ENCODE peak calls at places on chromosomes 13 and 19, in ten cellular contexts. I, F, H, W, S, J, C, V, R and Y are unnamed samples.

GRCh38 chr19:51727349-51727880 is 3.6 kb upstream of the HAS1 start:
- DNase-seq in I (no peak), F (no peak), H (no peak), W (no peak), S (no peak), J (no peak), C (no peak), V (no peak), R (no peak), Y (no peak)

GRCh38 chr13:111216166-111216960 is 101.3 kb downstream of the ARHGEF7 start:
- DNase-seq in I (peak; percentile 44), F (peak; percentile 59), H (peak; percentile 85), W (no peak), S (peak; percentile 3), J (peak; percentile 70), C (peak; percentile 64), V (peak; percentile 47), R (peak; percentile 7), Y (no peak)

GRCh38 chr13:44756411-44756810 is 180.3 kb upstream of the TSC22D1 start:
- DNase-seq in I (no peak), F (no peak), H (no peak), W (no peak), S (no peak), J (no peak), C (no peak), V (no peak), R (no peak), Y (no peak)

GRCh38 chr13:80245162-80245733 is 95.7 kb downstream of the SPRY2 start:
- DNase-seq in I (no peak), F (no peak), H (no peak), W (no peak), S (no peak), J (no peak), C (no peak), V (no peak), R (no peak), Y (no peak)

GRCh38 chr19:18274776-18275356 is 614 bp upstream of the IQCN start:
- DNase-seq in I (no peak), F (no peak), H (no peak), W (peak; percentile 90), S (no peak), J (peak; percentile 77), C (peak; percentile 57), V (peak; percentile 92), R (peak; percentile 92), Y (peak; percentile 89)

GRCh38 chr19:42468273-42468796 is 25.6 kb upstream of the CXCL17 start:
- DNase-seq in I (no peak), F (no peak), H (no peak), W (no peak), S (no peak), J (no peak), C (no peak), V (no peak), R (peak; percentile 75), Y (no peak)

GRCh38 chr19:40502081-40502480 is 35.3 kb downstream of the SPTBN4 start:
- DNase-seq in I (no peak), F (no peak), H (no peak), W (no peak), S (no peak), J (no peak), C (no peak), V (no peak), R (no peak), Y (no peak)

GRCh38 chr19:3479177-3479818 is 1.0 kb downstream of the SMIM24 start:
- DNase-seq in I (peak; percentile 41), F (peak; percentile 84), H (peak; percentile 46), W (no peak), S (peak; percentile 26), J (no peak), C (no peak), V (no peak), R (no peak), Y (no peak)

GRCh38 chr19:34220472-34221063 is 33.8 kb upstream of the GARRE1 start:
- DNase-seq in I (peak; percentile 77), F (peak; percentile 72), H (peak; percentile 78), W (peak; percentile 58), S (peak; percentile 16), J (peak; percentile 79), C (peak; percentile 50), V (no peak), R (peak; percentile 60), Y (peak; percentile 57)

GRCh38 chr19:16118489-16119033 is 6.9 kb downstream of the RAB8A start:
- DNase-seq in I (peak; percentile 58), F (peak; percentile 50), H (no peak), W (no peak), S (no peak), J (no peak), C (no peak), V (no peak), R (no peak), Y (no peak)

GRCh38 chr19:49895566-49896297 is 955 bp downstream of the IL4I1 start:
- DNase-seq in I (no peak), F (no peak), H (no peak), W (no peak), S (no peak), J (no peak), C (no peak), V (peak; percentile 72), R (no peak), Y (no peak)

GRCh38 chr19:18896421-18896841 is 473 bp upstream of the CERS1 start:
- DNase-seq in I (no peak), F (no peak), H (peak; percentile 47), W (no peak), S (no peak), J (peak; percentile 63), C (peak; percentile 43), V (peak; percentile 85), R (no peak), Y (no peak)

GRCh38 chr19:54916822-54917221 is 10.9 kb downstream of the NCR1 start:
- DNase-seq in I (no peak), F (no peak), H (no peak), W (no peak), S (no peak), J (no peak), C (no peak), V (no peak), R (no peak), Y (no peak)

GRCh38 chr19:7873304-7874079 is 698 bp downstream of the PRR36 start:
- DNase-seq in I (no peak), F (no peak), H (peak; percentile 73), W (no peak), S (no peak), J (no peak), C (no peak), V (peak; percentile 78), R (no peak), Y (no peak)

GRCh38 chr19:14367016-14367415 is 14.2 kb upstream of the ADGRE5 start:
- DNase-seq in I (no peak), F (no peak), H (no peak), W (no peak), S (no peak), J (no peak), C (no peak), V (no peak), R (no peak), Y (no peak)

GRCh38 chr19:840519-841206 is at the start of gene PRTN3:
- DNase-seq in I (no peak), F (no peak), H (no peak), W (no peak), S (no peak), J (no peak), C (no peak), V (no peak), R (no peak), Y (no peak)

GRCh38 chr19:290539-291521 is at the start of gene PLPP2:
- DNase-seq in I (no peak), F (no peak), H (peak; percentile 66), W (no peak), S (no peak), J (peak; percentile 88), C (no peak), V (peak; percentile 87), R (no peak), Y (peak; percentile 94)

GRCh38 chr19:33868821-33869412 is 72.2 kb downstream of the KCTD15 start:
- DNase-seq in I (no peak), F (no peak), H (peak; percentile 79), W (peak; percentile 70), S (no peak), J (peak; percentile 50), C (peak; percentile 63), V (peak; percentile 78), R (no peak), Y (peak; percentile 16)

GRCh38 chr19:49119411-49120324 is at the start of gene PPFIA3:
- DNase-seq in I (peak; percentile 22), F (no peak), H (peak; percentile 88), W (peak; percentile 79), S (no peak), J (peak; percentile 69), C (peak; percentile 50), V (peak; percentile 94), R (peak; percentile 54), Y (peak; percentile 72)

GRCh38 chr13:97307882-97308624 is 85.9 kb downstream of the MBNL2 start:
- DNase-seq in I (no peak), F (no peak), H (peak; percentile 53), W (peak; percentile 39), S (no peak), J (peak; percentile 77), C (peak; percentile 41), V (no peak), R (peak; percentile 46), Y (peak; percentile 72)

GRCh38 chr13:60326273-60326672 is 70.7 kb upstream of the TDRD3 start:
- DNase-seq in I (no peak), F (no peak), H (no peak), W (no peak), S (no peak), J (no peak), C (no peak), V (no peak), R (no peak), Y (no peak)

GRCh38 chr13:52743988-52744387 is 4.4 kb upstream of the CNMD start:
- DNase-seq in I (no peak), F (no peak), H (no peak), W (no peak), S (no peak), J (no peak), C (no peak), V (no peak), R (no peak), Y (no peak)

GRCh38 chr13:65606622-65607021 is 1623.5 kb downstream of the PCDH9 start:
- DNase-seq in I (no peak), F (no peak), H (no peak), W (no peak), S (no peak), J (no peak), C (no peak), V (no peak), R (peak; percentile 38), Y (no peak)

GRCh38 chr13:59951011-59951410 is 212.7 kb downstream of the DIAPH3 start:
- DNase-seq in I (no peak), F (no peak), H (no peak), W (no peak), S (no peak), J (no peak), C (no peak), V (no peak), R (no peak), Y (no peak)

GRCh38 chr13:105805866-105806265 is 729.6 kb downstream of the EFNB2 start:
- DNase-seq in I (no peak), F (no peak), H (no peak), W (no peak), S (no peak), J (no peak), C (no peak), V (no peak), R (no peak), Y (no peak)

GRCh38 chr19:13784731-13785452 is 10.4 kb upstream of the ZSWIM4 start:
- DNase-seq in I (peak; percentile 77), F (peak; percentile 81), H (peak; percentile 74), W (peak; percentile 83), S (peak; percentile 43), J (peak; percentile 78), C (no peak), V (peak; percentile 87), R (peak; percentile 64), Y (peak; percentile 78)

GRCh38 chr13:41139296-41139966 is 6.8 kb upstream of the KBTBD6 start:
- DNase-seq in I (no peak), F (no peak), H (no peak), W (no peak), S (no peak), J (no peak), C (no peak), V (no peak), R (peak; percentile 40), Y (no peak)

GRCh38 chr13:48567521-48568331 is 34.8 kb upstream of the RCBTB2 start:
- DNase-seq in I (no peak), F (peak; percentile 14), H (no peak), W (no peak), S (no peak), J (no peak), C (no peak), V (no peak), R (peak; percentile 37), Y (no peak)